ENCODE peak calls at places on chromosomes 7 and 10, in four cellular contexts. One of them, this sample, is unnamed.

GRCh38 chr7:80681272-80681885 is 42.9 kb downstream of the CD36 start:
- DNase-seq in A549: peak; percentile 54
- DNase-seq in heart left ventricle: no peak
- DNase-seq in sigmoid colon: no peak
- DNase-seq in this sample: no peak

GRCh38 chr10:105718207-105718995 is 1077.3 kb downstream of the SORCS3 start:
- DNase-seq in A549: no peak
- DNase-seq in heart left ventricle: no peak
- DNase-seq in sigmoid colon: no peak
- DNase-seq in this sample: no peak

GRCh38 chr7:37713613-37714012 is 30.0 kb downstream of the GPR141 start:
- DNase-seq in A549: peak; percentile 39
- DNase-seq in heart left ventricle: no peak
- DNase-seq in sigmoid colon: no peak
- DNase-seq in this sample: no peak

GRCh38 chr10:102712089-102712488 is 2.1 kb downstream of the ARL3 start:
- DNase-seq in A549: no peak
- DNase-seq in heart left ventricle: no peak
- DNase-seq in sigmoid colon: no peak
- DNase-seq in this sample: no peak

GRCh38 chr7:140557809-140558518 is 78.7 kb upstream of the MKRN1 start:
- DNase-seq in A549: no peak
- DNase-seq in heart left ventricle: no peak
- DNase-seq in sigmoid colon: no peak
- DNase-seq in this sample: no peak

GRCh38 chr7:98913026-98913425 is 34.7 kb downstream of the TRRAP start:
- DNase-seq in A549: no peak
- DNase-seq in heart left ventricle: no peak
- DNase-seq in sigmoid colon: no peak
- DNase-seq in this sample: peak; percentile 8

GRCh38 chr10:96670786-96671185 is 49.5 kb downstream of the PIK3AP1 start:
- DNase-seq in A549: peak; percentile 39
- DNase-seq in heart left ventricle: no peak
- DNase-seq in sigmoid colon: no peak
- DNase-seq in this sample: no peak

GRCh38 chr7:152761116-152761748 is 1.7 kb downstream of the ACTR3B start:
- DNase-seq in A549: no peak
- DNase-seq in heart left ventricle: no peak
- DNase-seq in sigmoid colon: no peak
- DNase-seq in this sample: no peak

GRCh38 chr10:50740351-50740688 is 584 bp downstream of the ASAH2B start:
- DNase-seq in A549: no peak
- DNase-seq in heart left ventricle: peak; percentile 30
- DNase-seq in sigmoid colon: no peak
- DNase-seq in this sample: peak; percentile 4

GRCh38 chr7:41900532-41900931 is 197.6 kb upstream of the INHBA start:
- DNase-seq in A549: no peak
- DNase-seq in heart left ventricle: no peak
- DNase-seq in sigmoid colon: no peak
- DNase-seq in this sample: no peak

GRCh38 chr10:71547841-71548493 is 151.2 kb downstream of the CDH23 start:
- DNase-seq in A549: no peak
- DNase-seq in heart left ventricle: peak; percentile 77
- DNase-seq in sigmoid colon: no peak
- DNase-seq in this sample: peak; percentile 55

DNA sequence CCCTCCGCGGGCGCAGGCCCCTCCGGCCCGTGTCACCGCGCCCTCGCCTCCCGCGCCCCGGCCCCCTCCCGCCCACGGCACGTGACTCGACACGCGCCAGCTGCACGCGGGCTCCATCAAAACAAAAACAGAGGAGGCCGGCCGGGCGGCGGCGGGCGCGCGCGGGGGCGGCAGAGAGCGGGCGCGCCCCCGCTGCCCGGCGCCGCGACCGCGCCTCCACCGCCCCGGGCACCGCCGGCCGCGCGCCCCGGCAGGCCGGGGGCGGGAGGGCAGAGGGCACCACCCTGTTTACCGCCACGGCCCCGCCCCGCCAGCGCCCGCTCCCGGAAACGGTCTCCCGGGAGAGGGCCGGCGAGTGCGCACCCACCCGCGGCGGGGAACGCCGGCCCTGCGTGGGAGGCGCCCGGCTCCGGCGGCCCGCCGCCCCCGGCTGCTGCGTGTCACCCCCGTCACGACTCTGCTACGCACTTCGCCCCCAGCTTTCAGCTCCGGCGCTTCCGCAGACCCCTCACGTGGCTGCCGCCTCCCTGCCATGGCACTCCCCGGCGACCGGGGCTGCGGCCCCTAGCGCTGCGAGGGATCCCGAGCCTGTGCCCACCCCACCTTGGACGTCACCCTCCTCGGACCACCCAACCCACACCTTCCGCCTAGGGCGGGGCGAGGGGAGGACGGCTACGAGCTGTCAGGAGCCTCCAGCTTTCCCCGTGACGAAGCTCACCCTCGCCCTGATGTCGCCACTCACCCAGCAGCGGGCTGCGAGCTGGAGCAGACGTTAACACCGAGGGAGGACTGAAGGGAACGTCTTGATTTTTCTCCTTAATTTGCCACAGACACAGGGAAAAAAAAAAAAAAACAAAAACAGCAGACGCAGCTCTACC is 221.6 kb upstream of the MKLN1 start:
- DNase-seq in A549: peak; percentile 76
- DNase-seq in heart left ventricle: peak; percentile 84
- DNase-seq in sigmoid colon: peak; percentile 91
- DNase-seq in this sample: peak; percentile 82
- TF ChIP-seq CTCF in A549: no peak
- TF ChIP-seq CTCF in heart left ventricle: no peak
- TF ChIP-seq CTCF in sigmoid colon: no peak
- TF ChIP-seq CTCF in this sample: peak; percentile 6

GRCh38 chr10:110501142-110501937 is 3.6 kb downstream of the DUSP5 start:
- DNase-seq in A549: peak; percentile 93
- DNase-seq in heart left ventricle: peak; percentile 97
- DNase-seq in sigmoid colon: peak; percentile 96
- DNase-seq in this sample: peak; percentile 71
- TF ChIP-seq POLR2A in A549: peak; percentile 37
- TF ChIP-seq POLR2A in heart left ventricle: no peak
- TF ChIP-seq POLR2A in sigmoid colon: no peak
- TF ChIP-seq POLR2A in this sample: peak; percentile 20

DNA sequence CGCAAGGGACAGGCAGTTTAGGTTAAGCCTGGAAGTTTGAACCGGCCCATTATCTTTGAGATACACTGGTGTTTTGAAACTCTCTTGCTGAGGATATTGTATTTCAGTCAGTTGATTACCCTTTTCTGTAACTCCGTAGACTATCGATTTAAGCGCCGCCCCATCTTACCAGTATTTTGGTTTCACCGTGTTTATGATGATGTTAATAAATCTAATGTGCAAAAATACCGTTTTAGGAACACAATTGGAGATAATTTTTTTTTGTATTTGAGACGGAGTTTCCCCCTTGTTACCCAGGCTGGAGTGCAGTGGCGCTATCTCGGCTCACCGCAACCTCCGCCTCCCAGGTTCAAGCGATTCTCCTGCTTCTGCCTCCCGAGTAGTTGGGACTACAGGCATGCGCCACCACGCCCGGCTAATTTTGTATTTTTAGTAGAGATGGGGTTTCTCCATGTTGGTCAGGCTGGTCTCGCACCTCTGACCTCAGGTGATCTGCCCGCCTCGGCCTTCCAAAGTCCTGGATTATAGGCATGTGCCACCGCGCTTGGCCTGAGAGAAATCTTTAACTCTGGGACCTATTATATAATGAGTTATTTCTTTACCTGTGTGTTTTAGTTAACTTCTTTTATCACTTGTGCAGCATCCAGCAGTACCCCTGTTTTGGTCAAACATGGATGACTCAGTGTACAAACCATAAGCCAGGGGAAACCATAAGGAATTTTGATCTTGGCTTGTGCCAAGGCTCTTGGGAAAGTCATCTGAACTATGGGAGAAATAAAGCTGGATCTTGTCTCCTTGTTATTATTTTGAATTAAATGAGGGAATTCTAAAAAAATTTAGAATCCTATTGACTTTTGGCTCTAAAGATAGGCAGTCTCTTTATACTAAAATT is 23.7 kb upstream of the ZRANB1 start:
- DNase-seq in A549: no peak
- DNase-seq in heart left ventricle: no peak
- DNase-seq in sigmoid colon: no peak
- DNase-seq in this sample: peak; percentile 41
- TF ChIP-seq CTCF in A549: no peak
- TF ChIP-seq CTCF in heart left ventricle: no peak
- TF ChIP-seq CTCF in sigmoid colon: no peak
- TF ChIP-seq CTCF in this sample: no peak

GRCh38 chr7:16309129-16309528 is 112.2 kb downstream of the CRPPA start:
- DNase-seq in A549: no peak
- DNase-seq in heart left ventricle: no peak
- DNase-seq in sigmoid colon: no peak
- DNase-seq in this sample: no peak
- TF ChIP-seq POLR2A in A549: no peak
- TF ChIP-seq POLR2A in heart left ventricle: no peak
- TF ChIP-seq POLR2A in sigmoid colon: no peak
- TF ChIP-seq POLR2A in this sample: no peak

DNA sequence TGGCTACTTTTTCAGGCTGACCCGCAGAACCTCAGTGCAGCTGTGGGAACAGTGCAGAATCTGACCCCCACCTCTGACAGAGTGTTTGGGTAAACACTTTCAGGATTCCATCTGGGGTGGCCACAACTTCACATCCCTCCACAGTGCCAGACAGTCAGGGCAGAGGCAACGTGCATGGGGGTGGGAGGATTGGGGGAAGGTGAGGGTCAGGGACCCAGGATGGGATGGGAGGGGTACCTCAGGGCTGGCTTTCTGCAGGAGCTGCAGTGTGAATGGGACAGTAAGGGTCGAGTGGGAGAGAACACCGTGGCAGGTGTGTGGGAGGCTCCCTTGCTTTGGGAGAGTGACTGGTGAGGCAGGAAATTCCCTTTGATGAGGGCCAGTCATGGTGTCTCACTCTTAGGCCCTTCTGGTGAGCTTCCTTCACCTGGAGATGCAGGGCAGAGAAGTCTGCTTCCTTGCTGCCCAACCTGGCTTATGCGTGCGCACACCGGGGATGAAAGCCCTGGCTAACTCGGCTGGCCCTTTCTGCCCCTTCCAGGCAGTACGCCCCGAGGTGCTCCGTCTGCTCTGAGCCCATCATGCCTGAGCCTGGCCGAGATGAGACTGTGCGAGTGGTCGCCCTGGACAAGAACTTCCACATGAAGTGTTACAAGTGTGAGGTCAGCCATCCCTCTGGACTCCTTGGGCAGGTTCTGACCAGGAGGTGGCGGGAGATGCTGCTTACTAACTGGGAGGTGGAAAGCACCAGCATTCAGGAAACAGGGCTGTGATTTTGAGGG is 8.4 kb downstream of the ZYX start:
- DNase-seq in A549: no peak
- DNase-seq in heart left ventricle: no peak
- DNase-seq in sigmoid colon: peak; percentile 67
- DNase-seq in this sample: no peak
- TF ChIP-seq CTCF in A549: no peak
- TF ChIP-seq CTCF in heart left ventricle: no peak
- TF ChIP-seq CTCF in sigmoid colon: no peak
- TF ChIP-seq CTCF in this sample: no peak

GRCh38 chr10:68720793-68721672 is at the start of gene CCAR1:
- DNase-seq in A549: peak; percentile 99
- DNase-seq in heart left ventricle: peak; percentile 98
- DNase-seq in sigmoid colon: peak; percentile 98
- DNase-seq in this sample: peak; percentile 98
- TF ChIP-seq POLR2A in A549: peak; percentile 78
- TF ChIP-seq POLR2A in heart left ventricle: no peak
- TF ChIP-seq POLR2A in sigmoid colon: peak; percentile 38
- TF ChIP-seq POLR2A in this sample: peak; percentile 83